ENCODE peak calls at places on chromosome 21, in ten cellular contexts. T is breast epithelium, Z is BJ, V is ovary, R is astrocyte of the spinal cord, O is A673, J is lung, U is AG09309, P is endodermal cell, S is lower lobe of right lung. D is an unnamed sample.
A peak's percentile ranks its signal among the peaks of the same experiment; 100 is the strongest.

GRCh38 chr21:40371329-40371728 is 475.6 kb downstream of the DSCAM start:
- DNase-seq in T (no peak), Z (no peak), V (no peak), R (no peak), O (no peak), J (no peak), U (no peak), P (no peak), S (no peak), D (no peak)

GRCh38 chr21:36751383-36751782 is 52.5 kb downstream of the SIM2 start:
- DNase-seq in T (no peak), Z (no peak), V (no peak), R (no peak), O (no peak), J (no peak), U (no peak), P (peak; percentile 59), S (no peak), D (no peak)

GRCh38 chr21:32514275-32515055 is 70.9 kb downstream of the TCP10L start:
- DNase-seq in T (no peak), Z (no peak), V (no peak), R (no peak), O (peak; percentile 13), J (no peak), U (no peak), P (no peak), S (no peak), D (no peak)

GRCh38 chr21:14585122-14585521 is 39.0 kb upstream of the SAMSN1 start:
- DNase-seq in T (no peak), Z (no peak), V (no peak), R (no peak), O (no peak), J (no peak), U (no peak), P (no peak), S (no peak), D (no peak)

GRCh38 chr21:37758997-37759396 is 157.3 kb downstream of the KCNJ6 start:
- DNase-seq in T (no peak), Z (no peak), V (no peak), R (peak; percentile 50), O (no peak), J (no peak), U (no peak), P (peak; percentile 92), S (no peak), D (no peak)

GRCh38 chr21:41142051-41142795 is 25.7 kb upstream of the BACE2 start:
- DNase-seq in T (peak; percentile 64), Z (peak; percentile 63), V (no peak), R (peak; percentile 58), O (no peak), J (peak; percentile 49), U (peak; percentile 55), P (peak; percentile 63), S (no peak), D (no peak)

GRCh38 chr21:39640754-39641153 is 28.0 kb downstream of the B3GALT5 start:
- DNase-seq in T (no peak), Z (no peak), V (no peak), R (no peak), O (no peak), J (no peak), U (no peak), P (no peak), S (no peak), D (no peak)

GRCh38 chr21:21003701-21004100 is 5.5 kb downstream of the NCAM2 start:
- DNase-seq in T (no peak), Z (no peak), V (no peak), R (peak; percentile 46), O (peak; percentile 88), J (no peak), U (no peak), P (peak; percentile 60), S (no peak), D (no peak)

GRCh38 chr21:26982767-26983166 is 15.9 kb upstream of the ADAMTS5 start:
- DNase-seq in T (no peak), Z (no peak), V (no peak), R (peak; percentile 53), O (peak; percentile 15), J (no peak), U (no peak), P (no peak), S (no peak), D (no peak)

GRCh38 chr21:44377201-44377921 is 23.9 kb downstream of the TRPM2 start:
- DNase-seq in T (no peak), Z (no peak), V (no peak), R (no peak), O (peak; percentile 61), J (no peak), U (no peak), P (peak; percentile 72), S (no peak), D (no peak)
- TF ChIP-seq CTCF in T (no peak), Z (no peak), V (no peak), R (no peak), O (peak; percentile 37), J (no peak), U (no peak), P (peak; percentile 64), S (no peak), D (peak; percentile 36)

GRCh38 chr21:33799378-33800090 is 116.1 kb downstream of the ATP5PO start:
- DNase-seq in T (no peak), Z (no peak), V (no peak), R (no peak), O (no peak), J (no peak), U (no peak), P (no peak), S (no peak), D (no peak)

GRCh38 chr21:33802458-33802857 is 113.1 kb downstream of the ATP5PO start:
- DNase-seq in T (no peak), Z (no peak), V (no peak), R (no peak), O (no peak), J (no peak), U (no peak), P (no peak), S (no peak), D (no peak)

GRCh38 chr21:33797565-33797964 is 118.0 kb downstream of the ATP5PO start:
- DNase-seq in T (no peak), Z (no peak), V (no peak), R (no peak), O (no peak), J (no peak), U (no peak), P (no peak), S (no peak), D (no peak)

GRCh38 chr21:33800753-33801423 is 114.7 kb downstream of the ATP5PO start:
- DNase-seq in T (no peak), Z (no peak), V (no peak), R (no peak), O (no peak), J (no peak), U (no peak), P (no peak), S (no peak), D (no peak)

GRCh38 chr21:33801424-33802405 is 113.9 kb downstream of the ATP5PO start:
- DNase-seq in T (peak; percentile 63), Z (peak; percentile 51), V (no peak), R (peak; percentile 82), O (peak; percentile 77), J (no peak), U (peak; percentile 29), P (peak; percentile 59), S (no peak), D (no peak)
- H3K4me3 ChIP-seq in T (no peak overlapping the region), Z (no peak overlapping the region), V (no peak overlapping the region), R (no peak overlapping the region), O (no peak overlapping the region), J (no peak overlapping the region), U (no peak overlapping the region), P (peak overlapping the region; percentile 32), S (no peak overlapping the region), D (no peak overlapping the region)

GRCh38 chr21:16455526-16455925 is 725.7 kb downstream of the USP25 start:
- DNase-seq in T (no peak), Z (no peak), V (no peak), R (peak; percentile 16), O (no peak), J (no peak), U (no peak), P (no peak), S (no peak), D (no peak)

GRCh38 chr21:16457498-16457897 is 727.7 kb downstream of the USP25 start:
- DNase-seq in T (no peak), Z (no peak), V (no peak), R (no peak), O (no peak), J (no peak), U (no peak), P (no peak), S (no peak), D (no peak)

GRCh38 chr21:16455978-16456377 is 726.2 kb downstream of the USP25 start:
- DNase-seq in T (no peak), Z (no peak), V (no peak), R (peak; percentile 62), O (no peak), J (no peak), U (no peak), P (no peak), S (no peak), D (no peak)

GRCh38 chr21:16454371-16454770 is 724.6 kb downstream of the USP25 start:
- DNase-seq in T (no peak), Z (no peak), V (no peak), R (peak; percentile 32), O (no peak), J (no peak), U (no peak), P (no peak), S (no peak), D (no peak)
- TF ChIP-seq CTCF in T (peak; percentile 19), Z (peak; percentile 38), V (no peak), R (peak; percentile 35), O (no peak), J (no peak), U (peak; percentile 43), P (peak; percentile 59), S (no peak), D (no peak)

DNA sequence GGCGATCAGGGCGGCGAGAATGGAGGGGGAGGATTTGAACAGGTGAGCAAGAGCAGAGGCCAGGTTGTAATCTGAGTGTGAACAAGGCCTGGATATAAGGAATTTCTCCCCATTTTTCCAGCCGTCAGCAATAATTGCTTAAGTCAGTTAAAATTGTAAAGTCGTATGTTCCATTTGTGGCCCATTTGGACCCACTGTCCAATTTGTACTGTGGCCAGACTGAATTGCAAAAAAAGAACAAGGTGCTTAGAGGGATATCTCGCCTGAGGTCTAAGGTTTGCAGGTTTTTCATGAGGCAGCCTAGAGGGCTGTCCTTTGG is 1.0 kb downstream of the ERVH48-1 start:
- DNase-seq in T (no peak), Z (no peak), V (no peak), R (no peak), O (no peak), J (no peak), U (no peak), P (no peak), S (no peak), D (no peak)
- H3K4me3 ChIP-seq in T (no peak overlapping the region), Z (no peak overlapping the region), V (no peak overlapping the region), R (no peak overlapping the region), O (no peak overlapping the region), J (no peak overlapping the region), U (no peak overlapping the region), P (peak overlapping the region; percentile 76), S (no peak overlapping the region), D (no peak overlapping the region)

GRCh38 chr21:25834376-25834775 is 99.6 kb downstream of the GABPA start:
- DNase-seq in T (no peak), Z (no peak), V (no peak), R (no peak), O (no peak), J (no peak), U (no peak), P (no peak), S (no peak), D (no peak)
- TF ChIP-seq CTCF in T (no peak), Z (no peak), V (no peak), R (no peak), O (no peak), J (no peak), U (no peak), P (no peak), S (no peak), D (no peak)